ENCODE peak calls at places on chromosome 7, in five cellular contexts. One of them, this sample, is unnamed.
A peak's percentile ranks its signal among the peaks of the same experiment; 100 is the strongest.

GRCh38 chr7:82726038-82726800 is 282.6 kb upstream of the CACNA2D1 start:
- DNase-seq in tibial nerve: no peak
- DNase-seq in astrocyte of the spinal cord: peak; percentile 40
- DNase-seq in fibroblast of lung: peak; percentile 17
- DNase-seq in psoas muscle: no peak
- DNase-seq in this sample: no peak

GRCh38 chr7:31443457-31443856 is 70.4 kb upstream of the ITPRID1 start:
- DNase-seq in psoas muscle: no peak
- DNase-seq in astrocyte of the spinal cord: peak; percentile 55
- DNase-seq in tibial nerve: no peak
- DNase-seq in fibroblast of lung: peak; percentile 55
- DNase-seq in this sample: no peak

GRCh38 chr7:64574481-64575159 is 11.7 kb upstream of the ZNF680 start:
- DNase-seq in tibial nerve: no peak
- DNase-seq in psoas muscle: no peak
- DNase-seq in fibroblast of lung: peak; percentile 76
- DNase-seq in astrocyte of the spinal cord: peak; percentile 63
- DNase-seq in this sample: no peak

GRCh38 chr7:28958235-28958945 is at the start of gene TRIL:
- DNase-seq in astrocyte of the spinal cord: peak; percentile 61
- DNase-seq in fibroblast of lung: peak; percentile 77
- DNase-seq in tibial nerve: peak; percentile 31
- DNase-seq in psoas muscle: peak; percentile 91
- DNase-seq in this sample: peak; percentile 72

GRCh38 chr7:133183042-133183441 is 69.8 kb upstream of the EXOC4 start:
- DNase-seq in astrocyte of the spinal cord: no peak
- DNase-seq in tibial nerve: no peak
- DNase-seq in fibroblast of lung: no peak
- DNase-seq in psoas muscle: no peak
- DNase-seq in this sample: no peak

GRCh38 chr7:133230591-133231194 is 22.2 kb upstream of the EXOC4 start:
- DNase-seq in tibial nerve: peak; percentile 66
- DNase-seq in psoas muscle: no peak
- DNase-seq in astrocyte of the spinal cord: peak; percentile 59
- DNase-seq in fibroblast of lung: peak; percentile 70
- DNase-seq in this sample: peak; percentile 68

GRCh38 chr7:155618708-155619633 is 25.5 kb upstream of the RBM33 start:
- DNase-seq in psoas muscle: no peak
- DNase-seq in tibial nerve: no peak
- DNase-seq in fibroblast of lung: peak; percentile 27
- DNase-seq in astrocyte of the spinal cord: peak; percentile 10
- DNase-seq in this sample: no peak

GRCh38 chr7:157004050-157004838 is 6.2 kb downstream of the MNX1 start:
- DNase-seq in psoas muscle: no peak
- DNase-seq in astrocyte of the spinal cord: peak; percentile 42
- DNase-seq in tibial nerve: no peak
- DNase-seq in fibroblast of lung: peak; percentile 48
- DNase-seq in this sample: no peak

GRCh38 chr7:341841-342638 is 52.1 kb downstream of the FOXL3 start:
- DNase-seq in astrocyte of the spinal cord: no peak
- DNase-seq in psoas muscle: peak; percentile 83
- DNase-seq in fibroblast of lung: no peak
- DNase-seq in tibial nerve: no peak
- DNase-seq in this sample: no peak

GRCh38 chr7:73446716-73447115 is 13.1 kb downstream of the FZD9 start:
- DNase-seq in tibial nerve: no peak
- DNase-seq in psoas muscle: no peak
- DNase-seq in astrocyte of the spinal cord: no peak
- DNase-seq in fibroblast of lung: no peak
- DNase-seq in this sample: no peak

GRCh38 chr7:8668627-8669500 is 235.5 kb downstream of the NXPH1 start:
- DNase-seq in psoas muscle: no peak
- DNase-seq in astrocyte of the spinal cord: no peak
- DNase-seq in fibroblast of lung: no peak
- DNase-seq in tibial nerve: no peak
- DNase-seq in this sample: no peak

GRCh38 chr7:96182424-96183158 is 139.3 kb downstream of the SLC25A13 start:
- DNase-seq in astrocyte of the spinal cord: no peak
- DNase-seq in psoas muscle: no peak
- DNase-seq in tibial nerve: no peak
- DNase-seq in fibroblast of lung: no peak
- DNase-seq in this sample: no peak

GRCh38 chr7:144384555-144385245 is 18.8 kb downstream of the NOBOX start:
- DNase-seq in psoas muscle: no peak
- DNase-seq in tibial nerve: no peak
- DNase-seq in fibroblast of lung: no peak
- DNase-seq in astrocyte of the spinal cord: peak; percentile 50
- DNase-seq in this sample: peak; percentile 28

DNA sequence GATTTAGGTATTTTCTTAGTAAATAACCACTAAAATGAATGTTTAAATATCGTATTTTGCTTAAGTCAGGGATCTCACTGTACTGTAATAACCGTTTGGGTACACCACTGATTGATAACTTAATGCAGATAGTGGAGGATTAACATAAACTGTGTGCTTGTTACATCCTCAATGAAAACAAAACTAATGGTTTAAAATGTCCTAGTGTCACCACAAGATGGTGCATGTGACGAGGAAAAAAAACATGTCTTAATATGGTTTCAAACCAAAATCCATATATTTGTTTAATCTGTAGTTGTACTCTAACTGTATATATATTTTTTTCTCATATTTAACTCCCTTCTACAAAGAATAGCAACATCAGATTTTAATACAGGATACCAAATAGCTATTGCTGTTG is 19.2 kb downstream of the ARMC10 start:
- DNase-seq in psoas muscle: no peak
- DNase-seq in fibroblast of lung: no peak
- DNase-seq in tibial nerve: no peak
- DNase-seq in astrocyte of the spinal cord: no peak
- DNase-seq in this sample: no peak
- TF ChIP-seq CTCF in psoas muscle: no peak
- TF ChIP-seq CTCF in fibroblast of lung: no peak
- TF ChIP-seq CTCF in tibial nerve: no peak
- TF ChIP-seq CTCF in astrocyte of the spinal cord: no peak
- TF ChIP-seq CTCF in this sample: no peak

GRCh38 chr7:151506901-151507382 is 12.8 kb downstream of the RHEB start:
- DNase-seq in astrocyte of the spinal cord: no peak
- DNase-seq in psoas muscle: no peak
- DNase-seq in fibroblast of lung: no peak
- DNase-seq in tibial nerve: no peak
- DNase-seq in this sample: no peak
- TF ChIP-seq CTCF in astrocyte of the spinal cord: no peak
- TF ChIP-seq CTCF in psoas muscle: peak; percentile 10
- TF ChIP-seq CTCF in fibroblast of lung: no peak
- TF ChIP-seq CTCF in tibial nerve: no peak
- TF ChIP-seq CTCF in this sample: no peak

DNA sequence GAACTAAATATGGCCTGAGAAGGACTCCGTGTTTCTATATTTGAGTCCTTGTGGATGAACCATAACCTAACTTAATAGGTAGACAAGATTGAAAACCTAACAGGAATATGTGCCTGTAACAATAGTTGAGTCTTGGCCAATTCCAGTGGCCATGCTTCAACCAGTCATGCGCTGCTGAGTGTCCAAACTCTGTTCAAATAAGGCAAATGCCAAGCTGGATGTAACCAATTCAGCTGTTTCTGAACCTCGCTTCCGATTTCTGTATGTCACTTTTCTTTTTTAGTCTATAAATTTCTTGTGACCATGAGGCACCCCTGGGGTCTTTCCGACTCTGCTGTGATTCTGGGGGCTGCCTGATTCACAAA is 608.2 kb downstream of the GALNT17 start:
- DNase-seq in tibial nerve: no peak
- DNase-seq in astrocyte of the spinal cord: no peak
- DNase-seq in psoas muscle: no peak
- DNase-seq in fibroblast of lung: no peak
- DNase-seq in this sample: no peak
- TF ChIP-seq CTCF in tibial nerve: no peak
- TF ChIP-seq CTCF in astrocyte of the spinal cord: no peak
- TF ChIP-seq CTCF in psoas muscle: no peak
- TF ChIP-seq CTCF in fibroblast of lung: no peak
- TF ChIP-seq CTCF in this sample: no peak

GRCh38 chr7:110204527-110204926 is 886.4 kb upstream of the LRRN3 start:
- DNase-seq in fibroblast of lung: peak; percentile 9
- DNase-seq in astrocyte of the spinal cord: no peak
- DNase-seq in tibial nerve: no peak
- DNase-seq in psoas muscle: no peak
- DNase-seq in this sample: no peak
- TF ChIP-seq CTCF in fibroblast of lung: no peak
- TF ChIP-seq CTCF in astrocyte of the spinal cord: peak; percentile 36
- TF ChIP-seq CTCF in tibial nerve: no peak
- TF ChIP-seq CTCF in psoas muscle: no peak
- TF ChIP-seq CTCF in this sample: no peak

GRCh38 chr7:116524609-116525297 is at the start of gene CAV1:
- DNase-seq in astrocyte of the spinal cord: peak; percentile 97
- DNase-seq in fibroblast of lung: peak; percentile 97
- DNase-seq in tibial nerve: peak; percentile 75
- DNase-seq in psoas muscle: peak; percentile 89
- DNase-seq in this sample: peak; percentile 88
- TF ChIP-seq CTCF in astrocyte of the spinal cord: peak; percentile 31
- TF ChIP-seq CTCF in fibroblast of lung: no peak
- TF ChIP-seq CTCF in tibial nerve: peak; percentile 43
- TF ChIP-seq CTCF in psoas muscle: peak; percentile 3
- TF ChIP-seq CTCF in this sample: no peak

GRCh38 chr7:123635551-123636359 is 19.9 kb upstream of the LMOD2 start:
- DNase-seq in fibroblast of lung: peak; percentile 76
- DNase-seq in tibial nerve: no peak
- DNase-seq in psoas muscle: no peak
- DNase-seq in astrocyte of the spinal cord: peak; percentile 55
- DNase-seq in this sample: no peak
- TF ChIP-seq CTCF in fibroblast of lung: peak; percentile 72
- TF ChIP-seq CTCF in tibial nerve: no peak
- TF ChIP-seq CTCF in psoas muscle: peak; percentile 75
- TF ChIP-seq CTCF in astrocyte of the spinal cord: peak; percentile 71
- TF ChIP-seq CTCF in this sample: peak; percentile 71

This sample was measured in right atrium auricular region.